ENCODE peak calls at places on chromosomes 4 and X, in four cellular contexts. I is AG08395, T is T-helper 17 cell, V is cardiac muscle cell. H is an unnamed sample.

GRCh38 chrX:68731254-68731653 is 83.8 kb downstream of the STARD8 start:
- DNase-seq in I (no peak), T (no peak), V (no peak), H (no peak)

GRCh38 chrX:21656587-21657317 is 1.4 kb downstream of the KLHL34 start:
- DNase-seq in I (no peak), T (no peak), V (no peak), H (no peak)

GRCh38 chr4:77465271-77465670 is 140.3 kb upstream of the CXCL13 start:
- DNase-seq in I (peak; percentile 40), T (no peak), V (peak; percentile 72), H (peak; percentile 79)

GRCh38 chrX:30992381-30992904 is 79.4 kb downstream of the FTHL17 start:
- DNase-seq in I (no peak), T (no peak), V (peak; percentile 2), H (no peak)

GRCh38 chrX:133588827-133589226 is 173.5 kb upstream of the GPC4 start:
- DNase-seq in I (no peak), T (no peak), V (no peak), H (no peak)

GRCh38 chrX:102746134-102746584 is 25.6 kb downstream of the GPRASP3 start:
- DNase-seq in I (peak; percentile 22), T (no peak), V (peak; percentile 45), H (no peak)

GRCh38 chrX:54427837-54428424 is 12.3 kb upstream of the TSR2 start:
- DNase-seq in I (no peak), T (no peak), V (no peak), H (no peak)

GRCh38 chr4:186554485-186554884 is 882 bp downstream of the MTNR1A start:
- DNase-seq in I (peak; percentile 28), T (no peak), V (peak; percentile 39), H (no peak)

GRCh38 chrX:129652565-129653169 is 2.1 kb downstream of the APLN start:
- DNase-seq in I (no peak), T (no peak), V (no peak), H (no peak)

GRCh38 chr4:79227896-79228295 is 98.0 kb downstream of the NAA11 start:
- DNase-seq in I (no peak), T (no peak), V (peak; percentile 70), H (no peak)

GRCh38 chrX:40109288-40110008 is 11.7 kb upstream of the BCOR start:
- DNase-seq in I (no peak), T (no peak), V (peak; percentile 73), H (peak; percentile 93)

H was measured in osteoblast.